ENCODE peak calls at places on chromosomes 5 and 9, in seven cellular contexts. N is activated T-cell treated with anti-CD3 and anti-CD28 coated beads, Interleukin-2, amount 50 U/mL, for 4 hours; Y is WTC11; F is T-helper 9 cell; T is iris pigment epithelial cell; A is NCI-H69; B is NK-92 treated with Interleukin-12 subunit alpha and Interleukin-12 subunit beta, amount 100 ng/mL, for 24 hours. E is an unnamed sample.

GRCh38 chr9:81431662-81432061 is 257.7 kb downstream of the TLE1 start:
- DNase-seq in N (no peak), Y (no peak), F (no peak), T (peak; percentile 98), A (no peak), B (no peak), E (no peak)

GRCh38 chr9:35164711-35165110 is 2.9 kb downstream of the UNC13B start:
- DNase-seq in N (no peak), Y (no peak), F (no peak), T (peak; percentile 84), A (peak; percentile 14), B (no peak), E (no peak)

GRCh38 chr5:151719228-151719861 is 32.6 kb upstream of the SPARC start:
- DNase-seq in N (no peak), Y (peak; percentile 43), F (no peak), T (peak; percentile 55), A (peak; percentile 44), B (no peak), E (no peak)

GRCh38 chr9:135170535-135170934 is 83.1 kb downstream of the OLFM1 start:
- DNase-seq in N (no peak), Y (no peak), F (no peak), T (no peak), A (no peak), B (no peak), E (no peak)

GRCh38 chr9:109134167-109134578 is 14.4 kb upstream of the TMEM245 start:
- DNase-seq in N (no peak), Y (no peak), F (no peak), T (no peak), A (no peak), B (no peak), E (no peak)

GRCh38 chr9:14423816-14424261 is 109.9 kb upstream of the NFIB start:
- DNase-seq in N (no peak), Y (no peak), F (no peak), T (peak; percentile 70), A (no peak), B (no peak), E (no peak)

GRCh38 chr5:141941307-141941706 is 16.7 kb downstream of the PCDH12 start:
- DNase-seq in N (no peak), Y (no peak), F (no peak), T (no peak), A (no peak), B (no peak), E (no peak)

GRCh38 chr5:980941-981340 is 27.7 kb upstream of the NKD2 start:
- DNase-seq in N (no peak), Y (no peak), F (no peak), T (no peak), A (peak; percentile 39), B (no peak), E (no peak)

GRCh38 chr5:101346906-101347305 is 443.8 kb upstream of the ST8SIA4 start:
- DNase-seq in N (no peak), Y (no peak), F (no peak), T (no peak), A (no peak), B (no peak), E (no peak)

GRCh38 chr9:113737414-113738271 is 138.5 kb upstream of the ZNF618 start:
- DNase-seq in N (no peak), Y (peak; percentile 70), F (no peak), T (peak; percentile 56), A (peak; percentile 69), B (peak; percentile 7), E (peak; percentile 85)

GRCh38 chr9:107809859-107810492 is 320.4 kb upstream of the KLF4 start:
- DNase-seq in N (no peak), Y (no peak), F (no peak), T (peak; percentile 15), A (no peak), B (no peak), E (no peak)

GRCh38 chr9:133679056-133679455 is 42.9 kb downstream of the DBH start:
- DNase-seq in N (no peak), Y (no peak), F (no peak), T (no peak), A (no peak), B (no peak), E (no peak)

GRCh38 chr9:128022886-128023285 is 42.1 kb upstream of the EEIG1 start:
- DNase-seq in N (no peak), Y (no peak), F (no peak), T (no peak), A (no peak), B (no peak), E (no peak)

GRCh38 chr5:13359326-13359725 is 585.2 kb downstream of the DNAH5 start:
- DNase-seq in N (no peak), Y (no peak), F (no peak), T (peak; percentile 31), A (no peak), B (no peak), E (no peak)